ENCODE peak calls at places on chromosome 10, in seven cellular contexts. Z, Y, V, C, K, F and H are unnamed samples.

GRCh38 chr10:119401671-119402395 is 140.7 kb downstream of the RGS10 start:
- DNase-seq in Z (peak), Y (no peak), V (no peak), C (no peak), K (peak), F (no peak), H (peak)

GRCh38 chr10:126521354-126521753 is 133.1 kb upstream of the ADAM12 start:
- DNase-seq in Z (no peak), Y (no peak), V (no peak), C (no peak), K (peak), F (no peak), H (no peak)

GRCh38 chr10:3754727-3755439 is 30.1 kb downstream of the KLF6 start:
- DNase-seq in Z (peak), Y (no peak), V (no peak), C (no peak), K (peak), F (peak), H (peak)

GRCh38 chr10:818010-818409 is 113.5 kb downstream of the LARP4B start:
- DNase-seq in Z (no peak), Y (no peak), V (no peak), C (no peak), K (peak), F (no peak), H (no peak)

GRCh38 chr10:61096056-61096455 is 152.1 kb upstream of the RHOBTB1 start:
- DNase-seq in Z (no peak), Y (no peak), V (no peak), C (no peak), K (no peak), F (no peak), H (no peak)

GRCh38 chr10:94314913-94315545 is 47.7 kb downstream of the NOC3L start:
- DNase-seq in Z (no peak), Y (no peak), V (no peak), C (no peak), K (no peak), F (no peak), H (peak)

GRCh38 chr10:33869089-33869488 is 534.6 kb upstream of the NRP1 start:
- DNase-seq in Z (no peak), Y (no peak), V (no peak), C (no peak), K (no peak), F (no peak), H (no peak)

GRCh38 chr10:73432646-73433537 is 469 bp downstream of the MSS51 start:
- DNase-seq in Z (no peak), Y (no peak), V (no peak), C (no peak), K (no peak), F (no peak), H (no peak)

GRCh38 chr10:22218448-22218847 is 633 bp upstream of the EBLN1 start:
- DNase-seq in Z (no peak), Y (no peak), V (no peak), C (no peak), K (no peak), F (no peak), H (no peak)

GRCh38 chr10:59098811-59099452 is 77.5 kb upstream of the PHYHIPL start:
- DNase-seq in Z (peak), Y (no peak), V (no peak), C (no peak), K (peak), F (no peak), H (peak)

GRCh38 chr10:84194424-84195043 is at the start of gene CDHR1:
- DNase-seq in Z (no peak), Y (no peak), V (no peak), C (peak), K (peak), F (peak), H (no peak)

GRCh38 chr10:29471483-29471859 is 163.3 kb downstream of the SVIL start:
- DNase-seq in Z (peak), Y (no peak), V (no peak), C (no peak), K (peak), F (no peak), H (peak)

GRCh38 chr10:63464402-63465292 is 1.1 kb downstream of the JMJD1C start:
- DNase-seq in Z (peak), Y (no peak), V (no peak), C (peak), K (no peak), F (no peak), H (no peak)

GRCh38 chr10:68133553-68133952 is 24.3 kb downstream of the MYPN start:
- DNase-seq in Z (no peak), Y (no peak), V (no peak), C (no peak), K (peak), F (no peak), H (peak)